ENCODE peak calls at places on chromosomes 12 and 14, in seven cellular contexts. One of them, this sample, is unnamed.

GRCh38 chr14:68786491-68787234 is 6.2 kb downstream of the ZFP36L1 start:
- DNase-seq in GM10248: no peak
- DNase-seq in left kidney: peak
- DNase-seq in epithelial cell of prostate: no peak
- DNase-seq in GM04503: no peak
- DNase-seq in midbrain: no peak
- DNase-seq in NCI-H1105: no peak
- DNase-seq in this sample: no peak

GRCh38 chr14:63167044-63167443 is 37.2 kb upstream of the RHOJ start:
- DNase-seq in GM10248: no peak
- DNase-seq in left kidney: no peak
- DNase-seq in epithelial cell of prostate: no peak
- DNase-seq in GM04503: no peak
- DNase-seq in midbrain: no peak
- DNase-seq in NCI-H1105: no peak
- DNase-seq in this sample: no peak

GRCh38 chr14:90384543-90384911 is 12.3 kb upstream of the CALM1 start:
- DNase-seq in GM10248: no peak
- DNase-seq in left kidney: peak
- DNase-seq in epithelial cell of prostate: no peak
- DNase-seq in GM04503: no peak
- DNase-seq in midbrain: no peak
- DNase-seq in NCI-H1105: no peak
- DNase-seq in this sample: no peak

GRCh38 chr12:115060477-115061168 is 376.6 kb upstream of the TBX3 start:
- DNase-seq in GM10248: no peak
- DNase-seq in left kidney: no peak
- DNase-seq in epithelial cell of prostate: no peak
- DNase-seq in GM04503: peak
- DNase-seq in midbrain: no peak
- DNase-seq in NCI-H1105: no peak
- DNase-seq in this sample: peak

GRCh38 chr14:75738192-75738591 is 77.1 kb downstream of the TTLL5 start:
- DNase-seq in GM10248: no peak
- DNase-seq in left kidney: no peak
- DNase-seq in epithelial cell of prostate: no peak
- DNase-seq in GM04503: no peak
- DNase-seq in midbrain: no peak
- DNase-seq in NCI-H1105: no peak
- DNase-seq in this sample: no peak

GRCh38 chr12:49334681-49335080 is 2.3 kb downstream of the C1QL4 start:
- DNase-seq in GM10248: no peak
- DNase-seq in left kidney: no peak
- DNase-seq in epithelial cell of prostate: no peak
- DNase-seq in GM04503: no peak
- DNase-seq in midbrain: no peak
- DNase-seq in NCI-H1105: no peak
- DNase-seq in this sample: no peak

GRCh38 chr12:85877459-85877858 is 3.4 kb downstream of the NTS start:
- DNase-seq in GM10248: no peak
- DNase-seq in left kidney: no peak
- DNase-seq in epithelial cell of prostate: no peak
- DNase-seq in GM04503: no peak
- DNase-seq in midbrain: no peak
- DNase-seq in NCI-H1105: no peak
- DNase-seq in this sample: no peak

GRCh38 chr12:46153267-46153872 is 115.5 kb downstream of the SLC38A1 start:
- DNase-seq in GM10248: peak
- DNase-seq in left kidney: peak
- DNase-seq in epithelial cell of prostate: no peak
- DNase-seq in GM04503: no peak
- DNase-seq in midbrain: peak
- DNase-seq in NCI-H1105: peak
- DNase-seq in this sample: no peak

GRCh38 chr12:52395761-52396434 is 10.2 kb downstream of the KRT82 start:
- DNase-seq in GM10248: no peak
- DNase-seq in left kidney: peak
- DNase-seq in epithelial cell of prostate: no peak
- DNase-seq in GM04503: no peak
- DNase-seq in midbrain: no peak
- DNase-seq in NCI-H1105: no peak
- DNase-seq in this sample: peak

GRCh38 chr14:100764716-100765115 is 38.0 kb downstream of the DLK1 start:
- DNase-seq in GM10248: no peak
- DNase-seq in left kidney: peak
- DNase-seq in epithelial cell of prostate: no peak
- DNase-seq in GM04503: no peak
- DNase-seq in midbrain: no peak
- DNase-seq in NCI-H1105: no peak
- DNase-seq in this sample: no peak

GRCh38 chr14:51328089-51328941 is 88.3 kb downstream of the TMX1 start:
- DNase-seq in GM10248: no peak
- DNase-seq in left kidney: peak
- DNase-seq in epithelial cell of prostate: peak
- DNase-seq in GM04503: no peak
- DNase-seq in midbrain: no peak
- DNase-seq in NCI-H1105: peak
- DNase-seq in this sample: peak

GRCh38 chr12:42945927-42946326 is 356.4 kb upstream of the PRICKLE1 start:
- DNase-seq in GM10248: no peak
- DNase-seq in left kidney: no peak
- DNase-seq in epithelial cell of prostate: no peak
- DNase-seq in GM04503: no peak
- DNase-seq in midbrain: no peak
- DNase-seq in NCI-H1105: no peak
- DNase-seq in this sample: no peak

GRCh38 chr14:54830650-54831049 is 72.0 kb downstream of the GCH1 start:
- DNase-seq in GM10248: no peak
- DNase-seq in left kidney: no peak
- DNase-seq in epithelial cell of prostate: no peak
- DNase-seq in GM04503: no peak
- DNase-seq in midbrain: no peak
- DNase-seq in NCI-H1105: no peak
- DNase-seq in this sample: no peak

GRCh38 chr12:58607805-58608204 is 312.5 kb downstream of the LRIG3 start:
- DNase-seq in GM10248: no peak
- DNase-seq in left kidney: no peak
- DNase-seq in epithelial cell of prostate: no peak
- DNase-seq in GM04503: no peak
- DNase-seq in midbrain: no peak
- DNase-seq in NCI-H1105: no peak
- DNase-seq in this sample: no peak

GRCh38 chr14:93012516-93013367 is 89.8 kb downstream of the CHGA start:
- DNase-seq in GM10248: no peak
- DNase-seq in left kidney: no peak
- DNase-seq in epithelial cell of prostate: no peak
- DNase-seq in GM04503: no peak
- DNase-seq in midbrain: no peak
- DNase-seq in NCI-H1105: no peak
- DNase-seq in this sample: no peak

GRCh38 chr12:130916251-130916911 is 37.3 kb upstream of the ADGRD1 start:
- DNase-seq in GM10248: peak
- DNase-seq in left kidney: peak
- DNase-seq in epithelial cell of prostate: no peak
- DNase-seq in GM04503: no peak
- DNase-seq in midbrain: peak
- DNase-seq in NCI-H1105: peak
- DNase-seq in this sample: peak

GRCh38 chr12:86216591-86216990 is 39.6 kb downstream of the MGAT4C start:
- DNase-seq in GM10248: no peak
- DNase-seq in left kidney: no peak
- DNase-seq in epithelial cell of prostate: no peak
- DNase-seq in GM04503: no peak
- DNase-seq in midbrain: no peak
- DNase-seq in NCI-H1105: no peak
- DNase-seq in this sample: no peak

GRCh38 chr12:79691299-79692248 is 810 bp upstream of the PAWR start:
- DNase-seq in GM10248: peak
- DNase-seq in left kidney: peak
- DNase-seq in epithelial cell of prostate: no peak
- DNase-seq in GM04503: peak
- DNase-seq in midbrain: no peak
- DNase-seq in NCI-H1105: no peak
- DNase-seq in this sample: no peak

GRCh38 chr12:132071837-132072384 is 72.2 kb downstream of the DDX51 start:
- DNase-seq in GM10248: no peak
- DNase-seq in left kidney: no peak
- DNase-seq in epithelial cell of prostate: no peak
- DNase-seq in GM04503: no peak
- DNase-seq in midbrain: no peak
- DNase-seq in NCI-H1105: no peak
- DNase-seq in this sample: no peak

GRCh38 chr14:89654998-89655397 is 238.0 kb upstream of the FOXN3 start:
- DNase-seq in GM10248: no peak
- DNase-seq in left kidney: no peak
- DNase-seq in epithelial cell of prostate: no peak
- DNase-seq in GM04503: no peak
- DNase-seq in midbrain: no peak
- DNase-seq in NCI-H1105: no peak
- DNase-seq in this sample: peak

GRCh38 chr12:114238808-114239207 is 167.1 kb downstream of the TBX5 start:
- DNase-seq in GM10248: no peak
- DNase-seq in left kidney: no peak
- DNase-seq in epithelial cell of prostate: no peak
- DNase-seq in GM04503: no peak
- DNase-seq in midbrain: no peak
- DNase-seq in NCI-H1105: no peak
- DNase-seq in this sample: peak

GRCh38 chr12:51368640-51369517 is 22.3 kb downstream of the GALNT6 start:
- DNase-seq in GM10248: peak
- DNase-seq in left kidney: peak
- DNase-seq in epithelial cell of prostate: no peak
- DNase-seq in GM04503: no peak
- DNase-seq in midbrain: no peak
- DNase-seq in NCI-H1105: no peak
- DNase-seq in this sample: peak

GRCh38 chr14:59905193-59905592 is 14.8 kb upstream of the LRRC9 start:
- DNase-seq in GM10248: no peak
- DNase-seq in left kidney: no peak
- DNase-seq in epithelial cell of prostate: no peak
- DNase-seq in GM04503: no peak
- DNase-seq in midbrain: no peak
- DNase-seq in NCI-H1105: no peak
- DNase-seq in this sample: no peak

GRCh38 chr14:106069786-106070185 is 543.4 kb downstream of the TMEM121 start:
- DNase-seq in GM10248: no peak
- DNase-seq in left kidney: no peak
- DNase-seq in epithelial cell of prostate: no peak
- DNase-seq in GM04503: no peak
- DNase-seq in midbrain: no peak
- DNase-seq in NCI-H1105: no peak
- DNase-seq in this sample: no peak

GRCh38 chr12:68807576-68808387 is at the start of gene MDM2:
- DNase-seq in GM10248: peak
- DNase-seq in left kidney: peak
- DNase-seq in epithelial cell of prostate: no peak
- DNase-seq in GM04503: peak
- DNase-seq in midbrain: peak
- DNase-seq in NCI-H1105: peak
- DNase-seq in this sample: peak

GRCh38 chr12:31362115-31362758 is 36.3 kb upstream of the SINHCAF start:
- DNase-seq in GM10248: no peak
- DNase-seq in left kidney: peak
- DNase-seq in epithelial cell of prostate: no peak
- DNase-seq in GM04503: no peak
- DNase-seq in midbrain: peak
- DNase-seq in NCI-H1105: peak
- DNase-seq in this sample: peak

This sample was measured in NCI-H1417.